ENCODE peak calls at places on chromosomes 2 and 18, in nine cellular contexts. Z is activated CD4-positive, alpha-beta T cell treated with anti-CD3 and anti-CD28 coated beads, Interleukin-2, amount 50 U/mL, for 4 hours; K is NCI-H1092; Q is psoas muscle; C is Calu3; Y is heart right ventricle; U is neural progenitor cell; G is GM18507; P is stimulated activated CD4-positive, alpha-beta T cell treated with anti-CD3 and anti-CD28 coated beads, Interleukin-1b, Interleukin-23, amount 100 ng/mL, for 1 hour. J is an unnamed sample.

GRCh38 chr2:146870691-146871090 is 974.1 kb upstream of the ACVR2A start:
- DNase-seq in Z (no peak), K (no peak), Q (no peak), C (no peak), Y (no peak), U (no peak), G (no peak), P (no peak), J (no peak)

GRCh38 chr2:147456729-147457128 is 388.1 kb upstream of the ACVR2A start:
- DNase-seq in Z (no peak), K (no peak), Q (no peak), C (no peak), Y (no peak), U (no peak), G (no peak), P (no peak), J (no peak)

GRCh38 chr2:19667085-19667484 is 234.7 kb downstream of the TTC32 start:
- DNase-seq in Z (no peak), K (no peak), Q (no peak), C (no peak), Y (no peak), U (no peak), G (no peak), P (no peak), J (no peak)

GRCh38 chr2:56754066-56754615 is 570.4 kb downstream of the CCDC85A start:
- DNase-seq in Z (no peak), K (no peak), Q (no peak), C (no peak), Y (peak; percentile 19), U (no peak), G (no peak), P (no peak), J (no peak)

GRCh38 chr2:65351948-65352595 is 80.3 kb downstream of the SPRED2 start:
- DNase-seq in Z (no peak), K (no peak), Q (no peak), C (no peak), Y (no peak), U (no peak), G (no peak), P (no peak), J (no peak)

GRCh38 chr2:7866104-7866503 is 815.8 kb upstream of the ID2 start:
- DNase-seq in Z (no peak), K (no peak), Q (no peak), C (no peak), Y (no peak), U (no peak), G (no peak), P (no peak), J (no peak)

GRCh38 chr2:29129586-29130281 is 14.5 kb downstream of the CLIP4 start:
- DNase-seq in Z (no peak), K (no peak), Q (no peak), C (no peak), Y (no peak), U (no peak), G (no peak), P (no peak), J (no peak)

GRCh38 chr18:48263913-48264506 is 145.2 kb downstream of the ZBTB7C start:
- DNase-seq in Z (no peak), K (no peak), Q (no peak), C (no peak), Y (no peak), U (no peak), G (no peak), P (no peak), J (no peak)

GRCh38 chr2:88865801-88866353 is 174.4 kb downstream of the RPIA start:
- DNase-seq in Z (no peak), K (no peak), Q (no peak), C (no peak), Y (no peak), U (no peak), G (no peak), P (no peak), J (no peak)

GRCh38 chr2:12543452-12544220 is 173.1 kb upstream of the TRIB2 start:
- DNase-seq in Z (no peak), K (no peak), Q (no peak), C (no peak), Y (peak; percentile 11), U (no peak), G (no peak), P (no peak), J (no peak)

GRCh38 chr2:43129676-43130547 is 96.5 kb downstream of the ZFP36L2 start:
- DNase-seq in Z (no peak), K (no peak), Q (no peak), C (no peak), Y (peak; percentile 51), U (no peak), G (no peak), P (no peak), J (no peak)

GRCh38 chr18:73647391-73647790 is 500.2 kb downstream of the FBXO15 start:
- DNase-seq in Z (no peak), K (no peak), Q (no peak), C (no peak), Y (no peak), U (no peak), G (no peak), P (no peak), J (no peak)

GRCh38 chr2:126239560-126239959 is 416.4 kb upstream of the GYPC start:
- DNase-seq in Z (no peak), K (no peak), Q (no peak), C (no peak), Y (no peak), U (no peak), G (no peak), P (no peak), J (no peak)

GRCh38 chr2:26612522-26613240 is 28.5 kb downstream of the CIB4 start:
- DNase-seq in Z (no peak), K (no peak), Q (no peak), C (no peak), Y (peak; percentile 64), U (no peak), G (no peak), P (no peak), J (peak; percentile 43)

GRCh38 chr2:27370026-27370815 is at the start of the genes EIF2B4 and SNX17:
- DNase-seq in Z (peak; percentile 99), K (peak; percentile 94), Q (peak; percentile 100), C (peak; percentile 99), Y (peak; percentile 99), U (peak; percentile 99), G (peak; percentile 84), P (peak; percentile 97), J (peak; percentile 99)

GRCh38 chr18:24488824-24489493 is 28.5 kb downstream of the HRH4 start:
- DNase-seq in Z (no peak), K (peak; percentile 21), Q (no peak), C (peak; percentile 37), Y (no peak), U (peak; percentile 55), G (peak; percentile 15), P (no peak), J (no peak)

GRCh38 chr2:7269993-7270392 is 352.8 kb downstream of the RNF144A start:
- DNase-seq in Z (no peak), K (peak; percentile 55), Q (no peak), C (no peak), Y (no peak), U (no peak), G (no peak), P (no peak), J (no peak)

GRCh38 chr2:38603402-38604265 is 906 bp upstream of the HNRNPLL start:
- DNase-seq in Z (peak; percentile 82), K (peak; percentile 48), Q (peak; percentile 88), C (peak; percentile 80), Y (peak; percentile 82), U (peak; percentile 92), G (no peak), P (peak; percentile 67), J (peak; percentile 94)

GRCh38 chr2:171227066-171227782 is 66.5 kb upstream of the TLK1 start:
- DNase-seq in Z (no peak), K (no peak), Q (no peak), C (no peak), Y (no peak), U (no peak), G (no peak), P (no peak), J (no peak)

GRCh38 chr2:53033416-53033815 is 734.2 kb upstream of the CHAC2 start:
- DNase-seq in Z (no peak), K (no peak), Q (no peak), C (no peak), Y (no peak), U (no peak), G (no peak), P (no peak), J (no peak)

GRCh38 chr2:118250463-118250862 is 162.2 kb downstream of the INSIG2 start:
- DNase-seq in Z (no peak), K (no peak), Q (no peak), C (peak; percentile 16), Y (no peak), U (no peak), G (no peak), P (no peak), J (no peak)

J was measured in lower leg skin.